ENCODE peak calls at places on chromosome 15, in nine cellular contexts. I, F, S, C, Q, K, H, P and Z are unnamed samples.

GRCh38 chr15:74776851-74777768 is 4.8 kb upstream of the CSK start:
- DNase-seq in I (no peak), F (no peak), S (no peak), C (no peak), Q (no peak), K (no peak), H (no peak), P (no peak), Z (peak; percentile 42)

GRCh38 chr15:31274496-31275330 is 51.9 kb upstream of the KLF13 start:
- DNase-seq in I (no peak), F (no peak), S (peak; percentile 15), C (peak; percentile 53), Q (no peak), K (no peak), H (no peak), P (no peak), Z (no peak)

GRCh38 chr15:31396881-31397560 is 70.4 kb downstream of the KLF13 start:
- DNase-seq in I (peak; percentile 75), F (peak; percentile 55), S (peak; percentile 71), C (peak; percentile 98), Q (no peak), K (no peak), H (peak; percentile 88), P (peak; percentile 96), Z (no peak)

GRCh38 chr15:75452364-75452967 is 976 bp upstream of the SIN3A start:
- DNase-seq in I (peak; percentile 48), F (no peak), S (peak; percentile 93), C (peak; percentile 94), Q (no peak), K (peak; percentile 67), H (peak; percentile 80), P (peak; percentile 85), Z (peak; percentile 60)

GRCh38 chr15:39299506-39300267 is 281.2 kb upstream of the THBS1 start:
- DNase-seq in I (no peak), F (no peak), S (no peak), C (no peak), Q (no peak), K (no peak), H (no peak), P (no peak), Z (no peak)

GRCh38 chr15:69666441-69666882 is 213.8 kb downstream of the RPLP1 start:
- DNase-seq in I (no peak), F (no peak), S (no peak), C (peak; percentile 82), Q (peak; percentile 70), K (no peak), H (no peak), P (no peak), Z (no peak)

GRCh38 chr15:34773916-34774315 is 19.1 kb upstream of the GJD2 start:
- DNase-seq in I (no peak), F (no peak), S (no peak), C (no peak), Q (no peak), K (no peak), H (no peak), P (no peak), Z (no peak)

GRCh38 chr15:20671665-20672064 is 130.1 kb upstream of the GOLGA6L6 start:
- DNase-seq in I (no peak), F (no peak), S (no peak), C (no peak), Q (no peak), K (no peak), H (no peak), P (peak; percentile 49), Z (no peak)

GRCh38 chr15:67836477-67836876 is 3.4 kb downstream of the RNU6-1 start:
- DNase-seq in I (peak; percentile 56), F (no peak), S (no peak), C (peak; percentile 79), Q (no peak), K (no peak), H (peak; percentile 35), P (peak; percentile 54), Z (no peak)

GRCh38 chr15:43382310-43382709 is 11.4 kb downstream of the TUBGCP4 start:
- DNase-seq in I (no peak), F (no peak), S (no peak), C (no peak), Q (no peak), K (no peak), H (no peak), P (no peak), Z (no peak)

GRCh38 chr15:74123131-74123429 is 7.3 kb upstream of the ISLR2 start:
- DNase-seq in I (no peak), F (no peak), S (no peak), C (no peak), Q (no peak), K (no peak), H (no peak), P (no peak), Z (no peak)